ENCODE peak calls at places on chromosomes 13 and 19, in eight cellular contexts. One of them, this sample, is unnamed. For H3K27me3, the result is how much of the 10 kb centered on the place peaks cover.

GRCh38 chr13:92312823-92313222 is 913.8 kb upstream of the GPC6 start:
- DNase-seq in body of pancreas: no peak
- DNase-seq in vagina: no peak
- DNase-seq in suprapubic skin: no peak
- DNase-seq in upper lobe of left lung: no peak
- DNase-seq in GM12878: no peak
- DNase-seq in breast epithelium: no peak
- DNase-seq in HCT116: no peak
- DNase-seq in this sample: no peak

GRCh38 chr13:35347679-35348205 is 128.7 kb downstream of the MAB21L1 start:
- DNase-seq in body of pancreas: no peak
- DNase-seq in vagina: no peak
- DNase-seq in suprapubic skin: no peak
- DNase-seq in upper lobe of left lung: no peak
- DNase-seq in GM12878: no peak
- DNase-seq in breast epithelium: no peak
- DNase-seq in HCT116: no peak
- DNase-seq in this sample: no peak

GRCh38 chr13:42055500-42056085 is 7.1 kb downstream of the DGKH start:
- DNase-seq in body of pancreas: no peak
- DNase-seq in vagina: no peak
- DNase-seq in suprapubic skin: no peak
- DNase-seq in upper lobe of left lung: no peak
- DNase-seq in GM12878: no peak
- DNase-seq in breast epithelium: no peak
- DNase-seq in HCT116: no peak
- DNase-seq in this sample: no peak

GRCh38 chr13:112735791-112736190 is 46.0 kb downstream of the ATP11A start:
- DNase-seq in body of pancreas: no peak
- DNase-seq in vagina: no peak
- DNase-seq in suprapubic skin: no peak
- DNase-seq in upper lobe of left lung: peak
- DNase-seq in GM12878: no peak
- DNase-seq in breast epithelium: no peak
- DNase-seq in HCT116: no peak
- DNase-seq in this sample: no peak

GRCh38 chr13:27728271-27728670 is 64.0 kb upstream of the GSX1 start:
- DNase-seq in body of pancreas: no peak
- DNase-seq in vagina: no peak
- DNase-seq in suprapubic skin: no peak
- DNase-seq in upper lobe of left lung: no peak
- DNase-seq in GM12878: no peak
- DNase-seq in breast epithelium: no peak
- DNase-seq in HCT116: no peak
- DNase-seq in this sample: no peak

GRCh38 chr13:106534844-106535551 is 464 bp downstream of the EFNB2 start:
- DNase-seq in body of pancreas: peak
- DNase-seq in vagina: no peak
- DNase-seq in suprapubic skin: peak
- DNase-seq in upper lobe of left lung: no peak
- DNase-seq in GM12878: no peak
- DNase-seq in breast epithelium: no peak
- DNase-seq in HCT116: no peak
- DNase-seq in this sample: no peak

GRCh38 chr19:33502991-33503790 is 18.4 kb downstream of the PEPD start:
- DNase-seq in body of pancreas: no peak
- DNase-seq in vagina: no peak
- DNase-seq in suprapubic skin: peak
- DNase-seq in upper lobe of left lung: no peak
- DNase-seq in GM12878: no peak
- DNase-seq in breast epithelium: no peak
- DNase-seq in HCT116: no peak
- DNase-seq in this sample: no peak

GRCh38 chr19:13692096-13692495 is 72.2 kb upstream of the MRI1 start:
- DNase-seq in body of pancreas: no peak
- DNase-seq in vagina: no peak
- DNase-seq in suprapubic skin: no peak
- DNase-seq in upper lobe of left lung: no peak
- DNase-seq in GM12878: no peak
- DNase-seq in breast epithelium: no peak
- DNase-seq in HCT116: no peak
- DNase-seq in this sample: no peak

GRCh38 chr19:51000426-51000825 is 978 bp downstream of the KLK8 start:
- DNase-seq in body of pancreas: no peak
- DNase-seq in vagina: no peak
- DNase-seq in suprapubic skin: no peak
- DNase-seq in upper lobe of left lung: no peak
- DNase-seq in GM12878: no peak
- DNase-seq in breast epithelium: no peak
- DNase-seq in HCT116: no peak
- DNase-seq in this sample: no peak

GRCh38 chr19:51166846-51167490 is 24.9 kb downstream of the SIGLEC7 start:
- DNase-seq in body of pancreas: peak
- DNase-seq in vagina: no peak
- DNase-seq in suprapubic skin: no peak
- DNase-seq in upper lobe of left lung: no peak
- DNase-seq in GM12878: no peak
- DNase-seq in breast epithelium: no peak
- DNase-seq in HCT116: no peak
- DNase-seq in this sample: no peak

GRCh38 chr13:50127017-50127725 is 111.9 kb downstream of the KCNRG start:
- DNase-seq in body of pancreas: peak
- DNase-seq in vagina: no peak
- DNase-seq in suprapubic skin: peak
- DNase-seq in upper lobe of left lung: peak
- DNase-seq in GM12878: no peak
- DNase-seq in breast epithelium: peak
- DNase-seq in HCT116: no peak
- DNase-seq in this sample: peak

GRCh38 chr19:49430678-49431329 is 5.6 kb downstream of the GFY start:
- DNase-seq in body of pancreas: no peak
- DNase-seq in vagina: no peak
- DNase-seq in suprapubic skin: no peak
- DNase-seq in upper lobe of left lung: no peak
- DNase-seq in GM12878: no peak
- DNase-seq in breast epithelium: no peak
- DNase-seq in HCT116: no peak
- DNase-seq in this sample: no peak

GRCh38 chr19:611506-611869 is 21.8 kb downstream of the HCN2 start:
- DNase-seq in body of pancreas: no peak
- DNase-seq in vagina: no peak
- DNase-seq in suprapubic skin: no peak
- DNase-seq in upper lobe of left lung: no peak
- DNase-seq in GM12878: no peak
- DNase-seq in breast epithelium: no peak
- DNase-seq in HCT116: no peak
- DNase-seq in this sample: no peak

GRCh38 chr13:113151745-113152707 is 6.4 kb upstream of the PROZ start:
- DNase-seq in body of pancreas: peak
- DNase-seq in vagina: peak
- DNase-seq in suprapubic skin: no peak
- DNase-seq in upper lobe of left lung: peak
- DNase-seq in GM12878: no peak
- DNase-seq in breast epithelium: no peak
- DNase-seq in HCT116: no peak
- DNase-seq in this sample: no peak

GRCh38 chr13:57408312-57408711 is 223.2 kb upstream of the PCDH17 start:
- DNase-seq in body of pancreas: no peak
- DNase-seq in vagina: no peak
- DNase-seq in suprapubic skin: no peak
- DNase-seq in upper lobe of left lung: no peak
- DNase-seq in GM12878: no peak
- DNase-seq in breast epithelium: no peak
- DNase-seq in HCT116: no peak
- DNase-seq in this sample: no peak

GRCh38 chr13:44393391-44393790 is 19.8 kb downstream of the SERP2 start:
- DNase-seq in body of pancreas: peak
- DNase-seq in vagina: no peak
- DNase-seq in suprapubic skin: peak
- DNase-seq in upper lobe of left lung: no peak
- DNase-seq in GM12878: no peak
- DNase-seq in breast epithelium: no peak
- DNase-seq in HCT116: no peak
- DNase-seq in this sample: no peak

GRCh38 chr19:8486661-8487136 is 15.7 kb downstream of the PRAM1 start:
- DNase-seq in body of pancreas: no peak
- DNase-seq in vagina: no peak
- DNase-seq in suprapubic skin: no peak
- DNase-seq in upper lobe of left lung: no peak
- DNase-seq in GM12878: no peak
- DNase-seq in breast epithelium: no peak
- DNase-seq in HCT116: no peak
- DNase-seq in this sample: no peak
- TF ChIP-seq POLR2A in body of pancreas: no peak
- TF ChIP-seq POLR2A in vagina: no peak
- TF ChIP-seq POLR2A in suprapubic skin: no peak
- TF ChIP-seq POLR2A in upper lobe of left lung: no peak
- TF ChIP-seq POLR2A in GM12878: no peak
- TF ChIP-seq POLR2A in breast epithelium: no peak
- TF ChIP-seq POLR2A in HCT116: no peak
- TF ChIP-seq POLR2A in this sample: no peak

GRCh38 chr19:10422846-10423245 is 2.5 kb downstream of the PDE4A start:
- DNase-seq in body of pancreas: no peak
- DNase-seq in vagina: no peak
- DNase-seq in suprapubic skin: no peak
- DNase-seq in upper lobe of left lung: no peak
- DNase-seq in GM12878: no peak
- DNase-seq in breast epithelium: no peak
- DNase-seq in HCT116: no peak
- DNase-seq in this sample: no peak
- H3K27me3 ChIP-seq in body of pancreas: under half
- H3K27me3 ChIP-seq in vagina: under half
- H3K27me3 ChIP-seq in suprapubic skin: half or more
- H3K27me3 ChIP-seq in upper lobe of left lung: under half
- H3K27me3 ChIP-seq in GM12878: under half
- H3K27me3 ChIP-seq in breast epithelium: under half
- H3K27me3 ChIP-seq in HCT116: under half
- H3K27me3 ChIP-seq in this sample: half or more

GRCh38 chr13:109255457-109255856 is 530.9 kb downstream of the IRS2 start:
- DNase-seq in body of pancreas: no peak
- DNase-seq in vagina: no peak
- DNase-seq in suprapubic skin: no peak
- DNase-seq in upper lobe of left lung: no peak
- DNase-seq in GM12878: no peak
- DNase-seq in breast epithelium: no peak
- DNase-seq in HCT116: no peak
- DNase-seq in this sample: no peak
- H3K27ac ChIP-seq in body of pancreas: no peak
- H3K27ac ChIP-seq in vagina: no peak
- H3K27ac ChIP-seq in suprapubic skin: no peak
- H3K27ac ChIP-seq in upper lobe of left lung: no peak
- H3K27ac ChIP-seq in GM12878: no peak
- H3K27ac ChIP-seq in breast epithelium: peak
- H3K27ac ChIP-seq in HCT116: no peak
- H3K27ac ChIP-seq in this sample: no peak

DNA sequence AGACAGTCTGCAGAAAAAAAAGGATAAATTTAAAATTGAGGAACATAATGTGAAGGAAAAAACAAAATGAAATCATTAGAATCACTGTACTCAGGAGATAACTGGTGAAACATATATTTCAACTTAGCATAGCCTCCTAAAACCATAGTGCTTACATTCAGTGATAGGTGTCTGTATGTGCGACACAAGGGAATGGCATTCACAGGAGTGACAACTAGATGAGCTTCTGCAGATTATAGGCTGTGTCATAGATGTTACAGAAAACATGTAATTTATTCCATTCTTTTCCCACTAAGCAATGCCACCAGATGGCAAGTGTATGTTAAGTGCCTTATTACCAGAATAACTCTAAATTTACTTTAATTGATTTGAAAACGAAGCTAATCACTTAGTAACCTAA is 960.0 kb upstream of the PCDH20 start:
- DNase-seq in body of pancreas: no peak
- DNase-seq in vagina: no peak
- DNase-seq in suprapubic skin: no peak
- DNase-seq in upper lobe of left lung: no peak
- DNase-seq in GM12878: no peak
- DNase-seq in breast epithelium: no peak
- DNase-seq in HCT116: no peak
- DNase-seq in this sample: no peak
- TF ChIP-seq POLR2A in body of pancreas: no peak
- TF ChIP-seq POLR2A in vagina: no peak
- TF ChIP-seq POLR2A in suprapubic skin: no peak
- TF ChIP-seq POLR2A in upper lobe of left lung: no peak
- TF ChIP-seq POLR2A in GM12878: no peak
- TF ChIP-seq POLR2A in breast epithelium: no peak
- TF ChIP-seq POLR2A in HCT116: no peak
- TF ChIP-seq POLR2A in this sample: no peak

This sample was measured in heart left ventricle.